ENCODE peak calls at places on chromosomes 4 and X, in eight cellular contexts. One of them, this sample, is unnamed.

GRCh38 chr4:142434519-142435224 is 411.4 kb downstream of the INPP4B start:
- DNase-seq in mammary epithelial cell: no peak
- DNase-seq in IMR-90: no peak
- DNase-seq in HepG2: no peak
- DNase-seq in GM23248: no peak
- DNase-seq in mesendoderm: peak
- DNase-seq in fibroblast of lung: no peak
- DNase-seq in neural progenitor cell: no peak
- DNase-seq in this sample: no peak

GRCh38 chrX:22313757-22314156 is 41.0 kb downstream of the CBLL2 start:
- DNase-seq in mammary epithelial cell: no peak
- DNase-seq in IMR-90: no peak
- DNase-seq in HepG2: no peak
- DNase-seq in GM23248: no peak
- DNase-seq in mesendoderm: peak
- DNase-seq in fibroblast of lung: no peak
- DNase-seq in neural progenitor cell: no peak
- DNase-seq in this sample: no peak

GRCh38 chr4:3640587-3640962 is 108.4 kb upstream of the LRPAP1 start:
- DNase-seq in mammary epithelial cell: no peak
- DNase-seq in IMR-90: peak
- DNase-seq in HepG2: no peak
- DNase-seq in GM23248: peak
- DNase-seq in mesendoderm: no peak
- DNase-seq in fibroblast of lung: peak
- DNase-seq in neural progenitor cell: no peak
- DNase-seq in this sample: no peak

GRCh38 chr4:2728221-2728620 is 27.9 kb downstream of the TNIP2 start:
- DNase-seq in mammary epithelial cell: no peak
- DNase-seq in IMR-90: no peak
- DNase-seq in HepG2: no peak
- DNase-seq in GM23248: no peak
- DNase-seq in mesendoderm: no peak
- DNase-seq in fibroblast of lung: no peak
- DNase-seq in neural progenitor cell: no peak
- DNase-seq in this sample: no peak

GRCh38 chr4:152996101-152996500 is 60.0 kb downstream of the FHDC1 start:
- DNase-seq in mammary epithelial cell: peak
- DNase-seq in IMR-90: no peak
- DNase-seq in HepG2: no peak
- DNase-seq in GM23248: no peak
- DNase-seq in mesendoderm: no peak
- DNase-seq in fibroblast of lung: no peak
- DNase-seq in neural progenitor cell: no peak
- DNase-seq in this sample: no peak

GRCh38 chr4:78058591-78059523 is 1.7 kb downstream of the FRAS1 start:
- DNase-seq in mammary epithelial cell: peak
- DNase-seq in IMR-90: no peak
- DNase-seq in HepG2: peak
- DNase-seq in GM23248: peak
- DNase-seq in mesendoderm: peak
- DNase-seq in fibroblast of lung: peak
- DNase-seq in neural progenitor cell: peak
- DNase-seq in this sample: no peak

GRCh38 chr4:169791527-169792156 is 33.9 kb upstream of the HPF1 start:
- DNase-seq in mammary epithelial cell: peak
- DNase-seq in IMR-90: peak
- DNase-seq in HepG2: peak
- DNase-seq in GM23248: peak
- DNase-seq in mesendoderm: peak
- DNase-seq in fibroblast of lung: peak
- DNase-seq in neural progenitor cell: peak
- DNase-seq in this sample: peak

GRCh38 chr4:29970626-29971025 is 749.5 kb upstream of the PCDH7 start:
- DNase-seq in mammary epithelial cell: no peak
- DNase-seq in IMR-90: no peak
- DNase-seq in HepG2: no peak
- DNase-seq in GM23248: no peak
- DNase-seq in mesendoderm: peak
- DNase-seq in fibroblast of lung: peak
- DNase-seq in neural progenitor cell: peak
- DNase-seq in this sample: peak

GRCh38 chr4:11194431-11194830 is 234.3 kb downstream of the HS3ST1 start:
- DNase-seq in mammary epithelial cell: no peak
- DNase-seq in IMR-90: no peak
- DNase-seq in HepG2: no peak
- DNase-seq in GM23248: no peak
- DNase-seq in mesendoderm: no peak
- DNase-seq in fibroblast of lung: peak
- DNase-seq in neural progenitor cell: no peak
- DNase-seq in this sample: no peak

GRCh38 chrX:112857478-112857878 is 16.8 kb upstream of the AMOT start:
- DNase-seq in mammary epithelial cell: no peak
- DNase-seq in IMR-90: no peak
- DNase-seq in HepG2: no peak
- DNase-seq in GM23248: no peak
- DNase-seq in mesendoderm: no peak
- DNase-seq in fibroblast of lung: no peak
- DNase-seq in neural progenitor cell: no peak
- DNase-seq in this sample: no peak

GRCh38 chrX:121191779-121192178 is 144.4 kb downstream of the GLUD2 start:
- DNase-seq in mammary epithelial cell: no peak
- DNase-seq in IMR-90: no peak
- DNase-seq in HepG2: no peak
- DNase-seq in GM23248: no peak
- DNase-seq in mesendoderm: no peak
- DNase-seq in fibroblast of lung: no peak
- DNase-seq in neural progenitor cell: no peak
- DNase-seq in this sample: no peak

GRCh38 chr4:7411896-7412585 is 22.7 kb downstream of the PSAPL1 start:
- DNase-seq in mammary epithelial cell: no peak
- DNase-seq in IMR-90: no peak
- DNase-seq in HepG2: no peak
- DNase-seq in GM23248: no peak
- DNase-seq in mesendoderm: no peak
- DNase-seq in fibroblast of lung: no peak
- DNase-seq in neural progenitor cell: no peak
- DNase-seq in this sample: no peak

GRCh38 chrX:17595456-17596035 is 141.7 kb upstream of the SCML1 start:
- DNase-seq in mammary epithelial cell: peak
- DNase-seq in IMR-90: peak
- DNase-seq in HepG2: no peak
- DNase-seq in GM23248: peak
- DNase-seq in mesendoderm: no peak
- DNase-seq in fibroblast of lung: peak
- DNase-seq in neural progenitor cell: no peak
- DNase-seq in this sample: no peak

GRCh38 chrX:130028196-130028595 is 45.8 kb downstream of the BCORL1 start:
- DNase-seq in mammary epithelial cell: peak
- DNase-seq in IMR-90: peak
- DNase-seq in HepG2: no peak
- DNase-seq in GM23248: peak
- DNase-seq in mesendoderm: peak
- DNase-seq in fibroblast of lung: peak
- DNase-seq in neural progenitor cell: peak
- DNase-seq in this sample: no peak

GRCh38 chr4:15874671-15875070 is 63.9 kb downstream of the FGFBP1 start:
- DNase-seq in mammary epithelial cell: no peak
- DNase-seq in IMR-90: no peak
- DNase-seq in HepG2: no peak
- DNase-seq in GM23248: no peak
- DNase-seq in mesendoderm: no peak
- DNase-seq in fibroblast of lung: no peak
- DNase-seq in neural progenitor cell: no peak
- DNase-seq in this sample: no peak

GRCh38 chrX:124344246-124344645 is 2.1 kb upstream of the SH2D1A start:
- DNase-seq in mammary epithelial cell: no peak
- DNase-seq in IMR-90: no peak
- DNase-seq in HepG2: no peak
- DNase-seq in GM23248: no peak
- DNase-seq in mesendoderm: no peak
- DNase-seq in fibroblast of lung: no peak
- DNase-seq in neural progenitor cell: no peak
- DNase-seq in this sample: no peak

GRCh38 chrX:49271341-49271740 is 1.7 kb downstream of the PPP1R3F start:
- DNase-seq in mammary epithelial cell: no peak
- DNase-seq in IMR-90: no peak
- DNase-seq in HepG2: no peak
- DNase-seq in GM23248: no peak
- DNase-seq in mesendoderm: no peak
- DNase-seq in fibroblast of lung: no peak
- DNase-seq in neural progenitor cell: no peak
- DNase-seq in this sample: no peak

GRCh38 chr4:41660350-41660749 is 88.2 kb downstream of the PHOX2B start:
- DNase-seq in mammary epithelial cell: no peak
- DNase-seq in IMR-90: no peak
- DNase-seq in HepG2: no peak
- DNase-seq in GM23248: no peak
- DNase-seq in mesendoderm: no peak
- DNase-seq in fibroblast of lung: no peak
- DNase-seq in neural progenitor cell: no peak
- DNase-seq in this sample: no peak

GRCh38 chr4:1357356-1358248 is 10.6 kb downstream of the UVSSA start:
- DNase-seq in mammary epithelial cell: no peak
- DNase-seq in IMR-90: no peak
- DNase-seq in HepG2: no peak
- DNase-seq in GM23248: no peak
- DNase-seq in mesendoderm: no peak
- DNase-seq in fibroblast of lung: no peak
- DNase-seq in neural progenitor cell: no peak
- DNase-seq in this sample: no peak

GRCh38 chr4:37737456-37737855 is 51.3 kb upstream of the RELL1 start:
- DNase-seq in mammary epithelial cell: peak
- DNase-seq in IMR-90: peak
- DNase-seq in HepG2: no peak
- DNase-seq in GM23248: peak
- DNase-seq in mesendoderm: no peak
- DNase-seq in fibroblast of lung: peak
- DNase-seq in neural progenitor cell: no peak
- DNase-seq in this sample: no peak

GRCh38 chr4:80322716-80323115 is 12.8 kb upstream of the CFAP299 start:
- DNase-seq in mammary epithelial cell: peak
- DNase-seq in IMR-90: peak
- DNase-seq in HepG2: no peak
- DNase-seq in GM23248: peak
- DNase-seq in mesendoderm: no peak
- DNase-seq in fibroblast of lung: peak
- DNase-seq in neural progenitor cell: no peak
- DNase-seq in this sample: no peak
- H3K9ac ChIP-seq in mammary epithelial cell: no peak
- H3K9ac ChIP-seq in IMR-90: no peak
- H3K9ac ChIP-seq in HepG2: no peak
- H3K9ac ChIP-seq in GM23248: no peak
- H3K9ac ChIP-seq in mesendoderm: no peak
- H3K9ac ChIP-seq in fibroblast of lung: no peak
- H3K9ac ChIP-seq in neural progenitor cell: no peak
- H3K9ac ChIP-seq in this sample: no peak

DNA sequence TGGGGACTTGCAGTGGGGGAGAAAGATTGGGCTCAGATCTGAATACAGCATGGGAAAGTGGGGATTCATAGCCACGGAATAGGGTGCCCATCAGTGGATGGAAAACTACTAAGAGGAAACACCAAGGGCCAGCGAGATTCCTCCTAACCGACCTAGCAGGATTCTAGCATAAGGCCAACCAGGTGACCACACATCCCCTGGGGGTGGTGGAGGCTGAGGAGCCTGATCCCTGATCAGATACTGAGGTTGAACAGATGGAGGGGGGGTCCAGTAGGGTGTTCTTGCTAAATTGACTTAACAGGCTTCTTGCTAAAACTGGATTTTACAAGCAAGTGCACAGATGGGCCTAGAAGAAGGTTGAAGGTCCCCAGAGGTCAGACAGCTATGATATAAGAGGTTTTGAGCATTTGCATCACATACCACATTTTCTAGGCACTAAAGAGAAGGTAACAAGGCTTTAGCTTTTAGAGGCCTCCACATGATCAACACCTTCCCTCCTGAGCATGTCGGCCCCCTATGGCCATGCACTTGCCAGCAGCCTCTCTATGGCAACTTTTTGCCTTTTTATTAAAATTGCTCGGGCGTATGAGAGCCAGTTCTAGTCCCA is 69.1 kb upstream of the PUDP start:
- DNase-seq in mammary epithelial cell: no peak
- DNase-seq in IMR-90: no peak
- DNase-seq in HepG2: no peak
- DNase-seq in GM23248: no peak
- DNase-seq in mesendoderm: no peak
- DNase-seq in fibroblast of lung: no peak
- DNase-seq in neural progenitor cell: no peak
- DNase-seq in this sample: no peak
- H3K4me3 ChIP-seq in mammary epithelial cell: no peak
- H3K4me3 ChIP-seq in IMR-90: no peak
- H3K4me3 ChIP-seq in HepG2: no peak
- H3K4me3 ChIP-seq in GM23248: no peak
- H3K4me3 ChIP-seq in mesendoderm: no peak
- H3K4me3 ChIP-seq in fibroblast of lung: no peak
- H3K4me3 ChIP-seq in neural progenitor cell: no peak
- H3K4me3 ChIP-seq in this sample: no peak

GRCh38 chrX:30858098-30858497 is 31.0 kb downstream of the TAB3 start:
- DNase-seq in mammary epithelial cell: no peak
- DNase-seq in IMR-90: no peak
- DNase-seq in HepG2: no peak
- DNase-seq in GM23248: no peak
- DNase-seq in mesendoderm: no peak
- DNase-seq in fibroblast of lung: no peak
- DNase-seq in neural progenitor cell: no peak
- DNase-seq in this sample: no peak
- H3K9ac ChIP-seq in mammary epithelial cell: no peak
- H3K9ac ChIP-seq in IMR-90: no peak
- H3K9ac ChIP-seq in HepG2: no peak
- H3K9ac ChIP-seq in GM23248: no peak
- H3K9ac ChIP-seq in mesendoderm: no peak
- H3K9ac ChIP-seq in fibroblast of lung: no peak
- H3K9ac ChIP-seq in neural progenitor cell: no peak
- H3K9ac ChIP-seq in this sample: no peak

DNA sequence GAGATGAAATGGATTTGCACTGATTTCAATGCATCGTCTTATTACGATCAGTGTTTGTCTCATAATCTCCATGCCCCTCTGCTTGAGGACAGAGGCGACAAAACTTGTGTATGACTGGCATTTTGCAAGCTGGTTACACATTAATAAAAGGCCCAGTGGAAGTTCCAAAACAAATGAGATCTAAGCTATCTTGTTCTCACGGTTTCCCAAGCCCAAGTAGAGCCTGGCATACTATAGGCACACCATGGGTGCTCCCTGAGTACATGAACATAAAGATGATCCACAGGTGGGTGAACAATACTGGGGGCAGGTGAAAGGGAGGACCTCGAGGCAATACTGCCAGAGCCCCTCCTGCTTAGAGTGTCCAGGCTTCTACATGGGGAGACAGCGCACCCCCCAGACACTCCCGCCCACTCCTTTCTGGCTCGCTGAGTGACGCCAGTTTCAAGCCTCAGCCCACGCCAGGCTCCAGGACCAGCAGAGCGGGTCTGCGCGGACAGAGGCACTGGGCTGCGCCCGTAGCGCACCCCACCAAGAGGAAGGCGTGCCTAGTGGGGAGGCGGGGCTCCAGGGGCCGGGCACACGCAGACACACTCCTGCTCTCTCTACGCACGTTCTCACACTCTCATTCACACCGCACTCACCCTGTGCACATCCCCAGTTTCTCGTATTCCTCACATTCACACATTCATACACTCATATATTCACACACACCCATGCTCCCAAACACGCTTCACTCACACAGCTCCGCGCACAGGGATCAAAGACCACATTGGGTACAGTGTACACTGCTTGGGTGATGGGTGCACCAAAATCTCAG is 8.9 kb upstream of the GSX2 start:
- DNase-seq in mammary epithelial cell: peak
- DNase-seq in IMR-90: peak
- DNase-seq in HepG2: peak
- DNase-seq in GM23248: peak
- DNase-seq in mesendoderm: no peak
- DNase-seq in fibroblast of lung: peak
- DNase-seq in neural progenitor cell: peak
- DNase-seq in this sample: no peak
- H3K4me3 ChIP-seq in mammary epithelial cell: peak
- H3K4me3 ChIP-seq in IMR-90: peak
- H3K4me3 ChIP-seq in HepG2: peak
- H3K4me3 ChIP-seq in GM23248: peak
- H3K4me3 ChIP-seq in mesendoderm: no peak
- H3K4me3 ChIP-seq in fibroblast of lung: peak
- H3K4me3 ChIP-seq in neural progenitor cell: peak
- H3K4me3 ChIP-seq in this sample: no peak